ENCODE peak calls at places on chromosomes 4 and X, in seven cellular contexts. V is mucosa of gallbladder; J is CD8-positive, alpha-beta memory T cell; O is stimulated activated CD8-positive, alpha-beta memory T cell treated with anti-CD3 and anti-CD28 coated beads, Interleukin-12 subunit alpha, Interleukin-12 subunit beta, amount 100 ng/mL, for 4 hours; M is COR-L47; T is Karpas-422; L is fibroblast of mammary gland. G is an unnamed sample.

GRCh38 chr4:137451150-137451850 is 81.0 kb downstream of the PCDH18 start:
- DNase-seq in O (no peak), V (no peak), J (no peak), L (no peak), M (no peak), T (no peak), G (no peak)

GRCh38 chr4:86967061-86967460 is 32.2 kb downstream of the AFF1 start:
- DNase-seq in T (no peak), J (no peak), L (no peak), M (no peak), O (no peak), V (no peak), G (no peak)

GRCh38 chr4:135833529-135833928 is 1631.9 kb upstream of the PABPC4L start:
- DNase-seq in M (no peak), O (no peak), L (no peak), T (no peak), V (no peak), J (no peak), G (no peak)

GRCh38 chr4:905485-906214 is 26.5 kb downstream of the GAK start:
- DNase-seq in O (no peak), M (no peak), J (no peak), T (no peak), V (no peak), L (no peak), G (no peak)

GRCh38 chr4:157423526-157424020 is 203.0 kb downstream of the GRIA2 start:
- DNase-seq in L (no peak), V (no peak), M (no peak), T (peak; percentile 16), O (no peak), J (no peak), G (no peak)

GRCh38 chr4:99208719-99209075 is 10.3 kb downstream of the ADH6 start:
- DNase-seq in J (no peak), V (no peak), M (no peak), O (no peak), T (no peak), L (no peak), G (no peak)

GRCh38 chr4:67332627-67333026 is 212.7 kb downstream of the CENPC start:
- DNase-seq in T (peak; percentile 54), M (no peak), V (no peak), L (peak; percentile 2), J (no peak), O (no peak), G (no peak)

GRCh38 chrX:153771686-153772607 is 7.9 kb downstream of the PLXNB3 start:
- DNase-seq in T (no peak), M (no peak), L (no peak), V (no peak), O (no peak), J (no peak), G (no peak)

GRCh38 chr4:4388418-4388817 is 1.5 kb downstream of the NSG1 start:
- DNase-seq in T (no peak), M (no peak), V (no peak), J (no peak), O (no peak), L (no peak), G (no peak)

GRCh38 chrX:129932792-129933321 is 26.9 kb downstream of the UTP14A start:
- DNase-seq in V (no peak), O (no peak), L (no peak), M (no peak), T (no peak), J (no peak), G (no peak)

GRCh38 chr4:87093443-87094123 is 126.8 kb downstream of the KLHL8 start:
- DNase-seq in J (no peak), L (peak; percentile 54), M (peak; percentile 64), O (peak; percentile 6), V (peak; percentile 29), T (peak; percentile 75), G (no peak)

GRCh38 chrX:3485727-3486126 is 139.3 kb upstream of the MXRA5 start:
- DNase-seq in O (no peak), J (no peak), L (no peak), M (no peak), V (no peak), T (peak; percentile 45), G (no peak)

GRCh38 chr4:15198070-15198727 is 195.9 kb downstream of the CPEB2 start:
- DNase-seq in M (no peak), L (no peak), J (no peak), T (no peak), O (no peak), V (no peak), G (no peak)

GRCh38 chr4:91116861-91117260 is 989.7 kb downstream of the CCSER1 start:
- DNase-seq in J (no peak), L (peak; percentile 0), T (peak; percentile 44), V (no peak), M (no peak), O (no peak), G (no peak)

GRCh38 chr4:2135083-2135482 is 76.0 kb downstream of the NAT8L start:
- DNase-seq in O (no peak), L (peak; percentile 40), T (no peak), M (peak; percentile 59), J (no peak), V (no peak), G (no peak)

GRCh38 chr4:53781614-53782467 is 190.6 kb upstream of the LNX1 start:
- DNase-seq in J (no peak), L (peak; percentile 56), M (no peak), T (no peak), V (no peak), O (no peak), G (no peak)

GRCh38 chr4:114077610-114078009 is 98.2 kb upstream of the ARSJ start:
- DNase-seq in T (no peak), M (no peak), V (no peak), O (no peak), J (no peak), L (peak; percentile 95), G (no peak)

GRCh38 chrX:118495958-118496762 is 545 bp downstream of the DOCK11 start:
- DNase-seq in L (peak; percentile 32), V (peak; percentile 31), T (peak; percentile 90), J (peak; percentile 67), O (peak; percentile 42), M (peak; percentile 40), G (peak; percentile 63)

GRCh38 chr4:88628746-88629145 is 36.5 kb downstream of the HERC3 start:
- DNase-seq in O (no peak), T (no peak), M (no peak), J (no peak), L (no peak), V (no peak), G (no peak)

G was measured in stomach.